ENCODE peak calls at places on chromosomes 16 and 17, in seven cellular contexts. V is DND-41; H is left ventricle myocardium inferior; X is cardiac muscle cell; R is CD8-positive, alpha-beta memory T cell; A is Peyer's patch; W is CD8-positive, alpha-beta T cell. P is an unnamed sample. For H3K4me1, the result is how much of the 10 kb centered on the place peaks cover.

GRCh38 chr16:57749872-57750452 is 14.4 kb downstream of the KATNB1 start:
- DNase-seq in V (no peak), H (no peak), X (no peak), R (no peak), A (no peak), W (no peak), P (no peak)

GRCh38 chr16:81189100-81189664 is 49.3 kb upstream of the BCO1 start:
- DNase-seq in V (no peak), H (peak), X (peak), R (no peak), A (peak), W (no peak), P (no peak)

GRCh38 chr17:41666708-41667279 is 21.9 kb upstream of the EIF1 start:
- DNase-seq in V (peak), H (peak), X (peak), R (peak), A (peak), W (peak), P (peak)

GRCh38 chr17:30950669-30951399 is 20.0 kb upstream of the RNF135 start:
- DNase-seq in V (no peak), H (peak), X (no peak), R (no peak), A (no peak), W (no peak), P (no peak)

GRCh38 chr16:80437707-80438106 is 103.1 kb upstream of the DYNLRB2 start:
- DNase-seq in V (no peak), H (no peak), X (no peak), R (no peak), A (no peak), W (no peak), P (no peak)

GRCh38 chr17:54899721-54900456 is 763 bp upstream of the TOM1L1 start:
- DNase-seq in V (no peak), H (no peak), X (peak), R (no peak), A (no peak), W (no peak), P (no peak)

GRCh38 chr16:68382296-68382718 is 66.0 kb downstream of the SMPD3 start:
- DNase-seq in V (peak), H (no peak), X (no peak), R (no peak), A (peak), W (no peak), P (no peak)

GRCh38 chr17:6027342-6028024 is 42.7 kb upstream of the WSCD1 start:
- DNase-seq in V (no peak), H (no peak), X (no peak), R (no peak), A (no peak), W (no peak), P (no peak)

GRCh38 chr16:7866144-7866543 is 533.5 kb downstream of the RBFOX1 start:
- DNase-seq in V (no peak), H (no peak), X (no peak), R (no peak), A (no peak), W (no peak), P (no peak)

GRCh38 chr17:48513653-48514482 is 16.9 kb downstream of the HOXB1 start:
- DNase-seq in V (no peak), H (no peak), X (no peak), R (no peak), A (no peak), W (no peak), P (no peak)

GRCh38 chr17:50649042-50649908 is 14.6 kb downstream of the ABCC3 start:
- DNase-seq in V (no peak), H (no peak), X (no peak), R (no peak), A (no peak), W (no peak), P (no peak)

DNA sequence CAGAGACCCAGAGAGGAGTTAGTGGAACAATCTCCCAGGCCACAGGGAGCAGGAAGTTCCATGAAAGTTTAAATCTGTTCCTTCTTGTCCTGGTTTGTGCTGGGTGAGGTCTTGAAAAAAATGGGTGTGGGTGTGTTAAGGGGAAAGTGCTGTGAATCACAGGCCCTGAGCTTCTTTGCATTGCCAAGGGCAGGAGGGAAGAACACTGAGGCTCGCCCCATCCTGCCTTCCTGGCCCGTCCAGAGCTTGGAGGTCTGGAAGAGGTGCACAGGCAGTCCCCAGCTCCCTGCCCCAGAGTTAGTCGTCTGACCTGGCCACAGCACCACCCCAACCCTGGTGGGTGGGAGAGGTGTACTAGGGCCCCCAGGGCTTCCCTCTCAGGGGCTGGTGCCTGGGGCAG is 2.4 kb downstream of the ADORA2B start:
- DNase-seq in V (no peak), H (no peak), X (no peak), R (no peak), A (no peak), W (no peak), P (no peak)
- H3K27ac ChIP-seq in V (no peak), H (peak), X (no peak), R (no peak), A (peak), W (no peak), P (no peak)

GRCh38 chr16:70789927-70790447 is 11.0 kb downstream of the VAC14 start:
- DNase-seq in V (no peak), H (no peak), X (no peak), R (no peak), A (no peak), W (no peak), P (no peak)

GRCh38 chr16:70790815-70791214 is 10.1 kb downstream of the VAC14 start:
- DNase-seq in V (no peak), H (no peak), X (no peak), R (no peak), A (no peak), W (no peak), P (no peak)

GRCh38 chr16:70795513-70795912 is 5.4 kb downstream of the VAC14 start:
- DNase-seq in V (no peak), H (no peak), X (no peak), R (no peak), A (no peak), W (no peak), P (no peak)

GRCh38 chr16:70796301-70796700 is 4.7 kb downstream of the VAC14 start:
- DNase-seq in V (no peak), H (no peak), X (no peak), R (no peak), A (no peak), W (no peak), P (no peak)

DNA sequence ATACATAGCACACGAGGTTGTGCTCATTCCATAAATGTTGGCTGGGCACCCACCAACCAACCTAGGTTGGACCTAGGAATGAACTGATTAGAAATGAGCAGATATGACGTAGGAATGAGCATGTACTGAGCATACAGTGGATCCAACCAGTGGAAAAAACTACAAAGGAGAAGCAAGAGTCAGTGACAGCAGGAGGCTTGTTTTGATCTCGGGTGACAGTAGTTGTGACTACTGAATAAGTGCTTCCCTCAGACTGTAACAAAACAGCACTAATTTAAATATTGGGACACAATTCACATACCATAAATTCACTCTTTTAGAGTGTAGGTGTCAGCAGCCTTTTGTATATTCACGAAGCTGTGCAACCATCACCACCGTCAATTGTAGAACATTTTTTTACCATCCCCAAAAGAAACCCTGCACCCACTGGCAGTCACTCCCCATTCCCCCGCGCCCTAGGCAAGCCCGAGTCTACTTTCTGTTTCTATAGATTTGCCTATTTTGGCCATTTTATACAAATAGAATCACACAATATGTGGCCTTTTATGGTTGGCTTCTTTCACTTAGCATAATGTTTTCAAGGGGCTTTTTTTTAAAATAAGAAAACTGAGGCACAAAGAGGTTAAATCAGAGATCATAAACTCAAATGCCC is 7.0 kb downstream of the VAC14 start:
- DNase-seq in V (no peak), H (no peak), X (no peak), R (no peak), A (no peak), W (no peak), P (no peak)
- H3K4me3 ChIP-seq in V (no peak), H (no peak), X (no peak), R (no peak), A (no peak), W (no peak), P (no peak)

GRCh38 chr17:81311954-81312353 is 16.8 kb upstream of the SLC38A10 start:
- DNase-seq in V (no peak), H (no peak), X (no peak), R (no peak), A (no peak), W (no peak), P (no peak)

GRCh38 chr17:81308161-81308560 is 13.1 kb upstream of the SLC38A10 start:
- DNase-seq in V (no peak), H (no peak), X (no peak), R (no peak), A (no peak), W (no peak), P (no peak)

GRCh38 chr17:81309140-81309858 is 14.2 kb upstream of the SLC38A10 start:
- DNase-seq in V (no peak), H (peak), X (peak), R (no peak), A (peak), W (no peak), P (no peak)

GRCh38 chr17:81310963-81311550 is 15.9 kb upstream of the SLC38A10 start:
- DNase-seq in V (no peak), H (no peak), X (peak), R (no peak), A (no peak), W (no peak), P (no peak)

DNA sequence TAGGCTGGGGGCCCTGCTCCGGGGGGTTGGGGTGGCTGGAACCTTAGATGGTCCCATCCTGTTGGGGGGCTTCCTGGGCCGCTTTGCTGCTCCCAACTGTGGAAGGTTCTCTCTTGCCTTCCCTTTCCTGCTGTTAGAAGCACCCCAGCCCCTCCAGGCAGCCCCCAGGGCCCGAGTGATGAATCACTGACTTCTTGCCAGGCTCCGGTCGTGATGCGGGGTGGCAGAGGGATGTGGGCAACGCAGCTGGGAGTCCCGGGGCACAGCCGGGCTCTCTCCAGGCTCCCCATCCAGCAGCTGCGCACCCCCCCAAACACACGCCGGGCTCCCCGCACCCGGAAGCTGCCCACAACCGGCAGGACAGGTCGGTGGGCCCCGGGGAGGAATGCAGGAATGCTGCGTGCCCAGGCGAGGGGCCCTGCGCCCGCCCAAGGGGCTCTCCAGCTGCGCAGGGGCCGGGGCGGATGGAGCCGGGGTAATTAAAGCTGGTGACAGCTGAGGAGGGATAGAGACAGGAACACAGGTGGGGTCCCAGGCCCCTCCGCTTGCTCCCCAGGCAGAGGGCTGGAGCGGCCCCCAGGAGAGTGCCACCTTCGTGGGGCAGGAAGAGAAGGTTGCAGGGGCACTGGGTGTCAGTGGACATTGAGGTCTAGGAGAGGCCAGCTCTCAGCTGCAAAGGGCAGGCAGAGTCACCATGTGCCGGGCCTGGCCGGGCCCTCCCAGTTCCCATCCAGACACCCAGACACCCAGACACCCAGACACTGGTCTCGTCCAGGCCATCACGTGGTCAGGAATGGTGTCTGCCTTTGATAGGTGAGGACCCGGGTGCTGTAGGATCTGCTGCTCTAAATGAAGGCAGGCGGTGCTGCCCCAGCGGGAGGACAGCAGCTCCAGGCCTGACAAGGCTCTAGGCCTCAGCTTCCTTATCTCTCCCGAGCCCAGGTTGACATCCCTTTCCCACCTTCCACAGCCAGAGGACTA is 15.0 kb upstream of the SLC38A10 start:
- DNase-seq in V (no peak), H (no peak), X (no peak), R (no peak), A (no peak), W (no peak), P (no peak)
- H3K4me1 ChIP-seq in V (under half), H (under half), X (under half), R (under half), A (under half), W (under half), P (under half)

DNA sequence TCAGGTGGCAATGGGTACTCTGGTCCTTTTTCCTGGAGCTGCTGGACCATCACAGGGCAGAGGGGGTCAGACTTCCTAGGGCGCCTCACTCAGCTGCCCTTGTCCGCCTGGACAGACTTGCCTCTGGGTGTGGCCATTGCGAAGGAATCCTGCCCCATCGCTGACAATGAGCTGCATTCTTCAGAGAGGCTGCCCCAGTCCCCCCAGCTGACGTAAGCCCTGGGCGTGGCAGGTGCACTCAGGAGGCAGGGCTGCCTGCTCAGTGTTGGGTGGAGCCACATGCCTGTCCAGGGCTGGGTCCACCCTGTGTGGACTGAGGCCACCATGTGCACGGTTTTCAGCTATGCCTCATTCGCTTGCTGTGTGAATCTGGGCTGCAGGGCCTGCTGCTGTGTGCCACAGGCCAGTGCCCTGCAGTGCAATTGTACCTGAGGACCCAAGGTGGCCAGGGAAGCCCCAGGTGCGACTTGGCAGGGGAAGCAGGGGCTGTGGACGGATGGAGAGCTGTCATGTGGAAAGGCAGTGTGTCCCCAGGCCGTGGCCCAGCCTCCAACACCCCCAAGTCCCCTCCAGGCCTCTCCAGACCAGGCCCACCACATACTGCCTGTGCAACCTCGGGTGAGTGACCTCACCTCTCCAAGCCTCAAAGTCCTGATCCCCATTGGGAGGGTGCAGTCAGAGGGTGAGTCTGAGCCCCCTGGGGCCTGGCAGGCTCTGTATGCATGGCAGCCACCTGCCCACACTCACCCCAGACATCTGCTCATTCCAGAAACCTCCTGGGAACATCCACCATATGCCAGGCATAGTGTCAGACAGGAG is 14.0 kb upstream of the MPRIP start:
- DNase-seq in V (no peak), H (peak), X (no peak), R (no peak), A (no peak), W (no peak), P (no peak)
- H3K27ac ChIP-seq in V (no peak), H (no peak), X (no peak), R (no peak), A (peak), W (no peak), P (no peak)

DNA sequence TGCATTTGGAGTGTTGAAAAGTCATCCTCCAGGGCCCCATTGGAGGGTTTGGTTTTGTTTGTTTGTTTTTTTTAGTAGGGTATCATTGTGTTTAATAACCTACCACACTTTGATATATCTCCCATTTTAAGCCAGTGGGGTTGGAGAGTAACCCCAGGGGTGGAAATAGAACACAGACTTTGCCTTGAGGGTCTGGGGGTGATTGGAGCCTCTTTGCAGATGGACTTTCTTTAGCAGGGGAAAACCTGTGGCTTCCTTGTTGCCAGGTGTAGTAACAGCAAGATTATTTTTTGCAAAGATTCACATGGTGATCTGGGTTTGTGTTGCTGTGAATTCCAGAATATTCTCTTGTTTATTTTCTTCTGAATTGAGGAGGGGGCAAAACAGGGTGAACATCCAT is 1.5 kb downstream of the ABCC1 start:
- DNase-seq in V (no peak), H (no peak), X (no peak), R (no peak), A (no peak), W (no peak), P (no peak)
- H3K4me3 ChIP-seq in V (peak), H (peak), X (peak), R (peak), A (peak), W (peak), P (peak)

DNA sequence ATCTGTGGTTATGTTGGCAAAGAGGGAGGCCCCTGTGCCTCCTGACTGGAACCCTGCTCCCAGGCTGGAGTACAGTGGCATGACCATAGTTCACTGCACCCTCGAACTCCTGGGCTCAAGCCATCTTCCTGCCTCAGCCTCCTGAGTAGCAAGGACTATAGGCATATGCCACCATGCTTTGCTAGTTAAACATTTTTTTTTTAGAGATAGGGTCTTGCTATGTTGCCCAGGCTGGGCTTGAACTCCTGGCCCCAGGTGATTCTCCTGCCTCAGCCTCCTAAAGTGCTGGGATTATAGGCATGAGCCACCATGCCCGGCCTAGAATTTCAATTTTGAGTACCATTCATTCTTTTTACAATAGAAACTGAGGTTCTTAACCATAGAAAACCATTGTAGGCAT is 21.2 kb upstream of the ITGB3 start:
- DNase-seq in V (no peak), H (no peak), X (no peak), R (no peak), A (no peak), W (no peak), P (no peak)
- H3K4me1 ChIP-seq in V (under half), H (under half), X (under half), R (under half), A (under half), W (under half), P (under half)

GRCh38 chr17:38907930-38908675 is 17.3 kb upstream of the LASP1NB start:
- DNase-seq in V (no peak), H (peak), X (no peak), R (no peak), A (no peak), W (no peak), P (no peak)
- H3K27ac ChIP-seq in V (no peak), H (peak), X (peak), R (no peak), A (peak), W (no peak), P (no peak)

GRCh38 chr16:23432176-23433128 is 20.5 kb downstream of the COG7 start:
- DNase-seq in V (no peak), H (no peak), X (no peak), R (no peak), A (no peak), W (no peak), P (no peak)
- H3K4me3 ChIP-seq in V (no peak), H (no peak), X (no peak), R (no peak), A (no peak), W (no peak), P (no peak)

DNA sequence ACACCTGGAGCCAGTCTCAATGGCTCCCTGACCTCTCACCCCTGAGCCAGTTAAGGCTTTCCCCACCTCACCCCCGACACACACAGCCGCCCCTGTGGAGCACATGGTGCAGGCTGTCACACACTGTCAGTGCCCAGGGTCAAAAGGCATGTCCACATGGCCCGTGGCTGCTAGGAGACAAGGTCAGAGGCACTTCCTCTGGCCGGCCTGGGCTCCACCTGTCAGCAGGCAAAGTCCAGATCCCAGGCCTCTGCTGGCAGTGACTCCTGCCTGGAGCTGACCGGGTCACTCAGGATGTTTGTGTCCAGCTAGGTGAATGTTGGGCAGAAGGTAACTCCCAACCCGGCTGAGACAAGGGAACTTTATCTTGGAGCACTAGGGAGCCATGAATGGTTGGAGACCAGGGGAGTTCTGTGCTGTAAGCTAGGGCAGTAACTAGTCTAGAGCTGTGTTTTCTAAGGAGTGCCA is 6.0 kb downstream of the SREBF1 start:
- DNase-seq in V (no peak), H (no peak), X (peak), R (no peak), A (no peak), W (no peak), P (no peak)
- H3K4me1 ChIP-seq in V (under half), H (half or more), X (under half), R (under half), A (under half), W (half or more), P (half or more)

GRCh38 chr17:7445011-7445927 is at the start of gene CHRNB1:
- DNase-seq in V (peak), H (peak), X (peak), R (peak), A (peak), W (no peak), P (peak)
- H3K27ac ChIP-seq in V (no peak), H (peak), X (peak), R (no peak), A (peak), W (no peak), P (no peak)